ENCODE peak calls at places on chromosomes 4 and X, in ten cellular contexts. One of them, this sample, is unnamed.

GRCh38 chr4:123844374-123844773 is 447.8 kb downstream of the SPRY1 start:
- DNase-seq in RCC 7860: no peak
- DNase-seq in WTC11: no peak
- DNase-seq in memory B cell: no peak
- DNase-seq in SK-N-SH: no peak
- DNase-seq in left cardiac atrium: no peak
- DNase-seq in GM12891: no peak
- DNase-seq in H9: no peak
- DNase-seq in Caco-2: no peak
- DNase-seq in T follicular helper cell: no peak
- DNase-seq in this sample: no peak

GRCh38 chr4:105147226-105148151 is 813 bp downstream of the TET2 start:
- DNase-seq in WTC11: no peak
- DNase-seq in Caco-2: peak
- DNase-seq in GM12891: no peak
- DNase-seq in RCC 7860: peak
- DNase-seq in SK-N-SH: peak
- DNase-seq in T follicular helper cell: no peak
- DNase-seq in H9: peak
- DNase-seq in left cardiac atrium: no peak
- DNase-seq in memory B cell: peak
- DNase-seq in this sample: no peak

GRCh38 chr4:141347738-141348524 is 127.2 kb downstream of the ZNF330 start:
- DNase-seq in T follicular helper cell: no peak
- DNase-seq in RCC 7860: no peak
- DNase-seq in Caco-2: no peak
- DNase-seq in GM12891: no peak
- DNase-seq in memory B cell: no peak
- DNase-seq in left cardiac atrium: no peak
- DNase-seq in WTC11: no peak
- DNase-seq in H9: no peak
- DNase-seq in SK-N-SH: no peak
- DNase-seq in this sample: no peak

GRCh38 chr4:7003176-7003878 is 39.8 kb upstream of the TADA2B start:
- DNase-seq in memory B cell: no peak
- DNase-seq in GM12891: no peak
- DNase-seq in Caco-2: no peak
- DNase-seq in RCC 7860: no peak
- DNase-seq in WTC11: no peak
- DNase-seq in T follicular helper cell: no peak
- DNase-seq in H9: no peak
- DNase-seq in left cardiac atrium: no peak
- DNase-seq in SK-N-SH: no peak
- DNase-seq in this sample: no peak

GRCh38 chrX:49166914-49167739 is 4.6 kb downstream of the MAGIX start:
- DNase-seq in left cardiac atrium: peak
- DNase-seq in memory B cell: peak
- DNase-seq in SK-N-SH: peak
- DNase-seq in WTC11: no peak
- DNase-seq in Caco-2: no peak
- DNase-seq in H9: no peak
- DNase-seq in GM12891: no peak
- DNase-seq in T follicular helper cell: no peak
- DNase-seq in RCC 7860: peak
- DNase-seq in this sample: peak

GRCh38 chr4:142331132-142331531 is 515.0 kb downstream of the INPP4B start:
- DNase-seq in H9: no peak
- DNase-seq in left cardiac atrium: peak
- DNase-seq in SK-N-SH: no peak
- DNase-seq in WTC11: no peak
- DNase-seq in Caco-2: no peak
- DNase-seq in T follicular helper cell: no peak
- DNase-seq in RCC 7860: no peak
- DNase-seq in GM12891: no peak
- DNase-seq in memory B cell: no peak
- DNase-seq in this sample: no peak

GRCh38 chrX:23525531-23525930 is 141.8 kb upstream of the PRDX4 start:
- DNase-seq in SK-N-SH: no peak
- DNase-seq in left cardiac atrium: no peak
- DNase-seq in H9: no peak
- DNase-seq in GM12891: no peak
- DNase-seq in WTC11: no peak
- DNase-seq in memory B cell: no peak
- DNase-seq in T follicular helper cell: no peak
- DNase-seq in RCC 7860: no peak
- DNase-seq in Caco-2: no peak
- DNase-seq in this sample: no peak

GRCh38 chrX:107659768-107660167 is 31.5 kb downstream of the PRPS1 start:
- DNase-seq in memory B cell: no peak
- DNase-seq in T follicular helper cell: no peak
- DNase-seq in RCC 7860: peak
- DNase-seq in WTC11: no peak
- DNase-seq in left cardiac atrium: no peak
- DNase-seq in SK-N-SH: peak
- DNase-seq in GM12891: no peak
- DNase-seq in H9: no peak
- DNase-seq in Caco-2: peak
- DNase-seq in this sample: no peak

GRCh38 chr4:174503079-174503724 is 19.1 kb downstream of the HPGD start:
- DNase-seq in memory B cell: no peak
- DNase-seq in GM12891: no peak
- DNase-seq in RCC 7860: no peak
- DNase-seq in Caco-2: no peak
- DNase-seq in WTC11: no peak
- DNase-seq in T follicular helper cell: no peak
- DNase-seq in SK-N-SH: no peak
- DNase-seq in left cardiac atrium: no peak
- DNase-seq in H9: no peak
- DNase-seq in this sample: no peak

GRCh38 chrX:107571296-107571998 is 56.9 kb upstream of the PRPS1 start:
- DNase-seq in Caco-2: no peak
- DNase-seq in RCC 7860: peak
- DNase-seq in SK-N-SH: no peak
- DNase-seq in GM12891: no peak
- DNase-seq in T follicular helper cell: no peak
- DNase-seq in memory B cell: no peak
- DNase-seq in left cardiac atrium: no peak
- DNase-seq in H9: no peak
- DNase-seq in WTC11: no peak
- DNase-seq in this sample: peak

GRCh38 chr4:180947421-180947820 is 1295.8 kb upstream of the TENM3 start:
- DNase-seq in WTC11: no peak
- DNase-seq in H9: no peak
- DNase-seq in T follicular helper cell: no peak
- DNase-seq in Caco-2: no peak
- DNase-seq in memory B cell: no peak
- DNase-seq in SK-N-SH: peak
- DNase-seq in GM12891: no peak
- DNase-seq in RCC 7860: peak
- DNase-seq in left cardiac atrium: no peak
- DNase-seq in this sample: no peak

GRCh38 chrX:39773923-39774803 is 323.6 kb downstream of the BCOR start:
- DNase-seq in RCC 7860: peak
- DNase-seq in SK-N-SH: no peak
- DNase-seq in GM12891: no peak
- DNase-seq in Caco-2: no peak
- DNase-seq in T follicular helper cell: no peak
- DNase-seq in H9: no peak
- DNase-seq in left cardiac atrium: no peak
- DNase-seq in WTC11: no peak
- DNase-seq in memory B cell: no peak
- DNase-seq in this sample: no peak

GRCh38 chr4:52173470-52174055 is 122.5 kb downstream of the SPATA18 start:
- DNase-seq in T follicular helper cell: no peak
- DNase-seq in H9: no peak
- DNase-seq in GM12891: no peak
- DNase-seq in Caco-2: no peak
- DNase-seq in SK-N-SH: no peak
- DNase-seq in memory B cell: no peak
- DNase-seq in RCC 7860: no peak
- DNase-seq in WTC11: no peak
- DNase-seq in left cardiac atrium: peak
- DNase-seq in this sample: peak

GRCh38 chr4:95085118-95085833 is 327.5 kb downstream of the BMPR1B start:
- DNase-seq in Caco-2: peak
- DNase-seq in GM12891: no peak
- DNase-seq in WTC11: no peak
- DNase-seq in memory B cell: no peak
- DNase-seq in SK-N-SH: no peak
- DNase-seq in T follicular helper cell: no peak
- DNase-seq in RCC 7860: no peak
- DNase-seq in left cardiac atrium: no peak
- DNase-seq in H9: no peak
- DNase-seq in this sample: no peak

GRCh38 chr4:69617083-69617694 is 22.3 kb downstream of the UGT2A2 start:
- DNase-seq in left cardiac atrium: no peak
- DNase-seq in H9: no peak
- DNase-seq in RCC 7860: peak
- DNase-seq in WTC11: no peak
- DNase-seq in memory B cell: no peak
- DNase-seq in GM12891: no peak
- DNase-seq in T follicular helper cell: no peak
- DNase-seq in Caco-2: peak
- DNase-seq in SK-N-SH: no peak
- DNase-seq in this sample: no peak

GRCh38 chrX:49910344-49910743 is 12.1 kb upstream of the CLCN5 start:
- DNase-seq in Caco-2: no peak
- DNase-seq in GM12891: no peak
- DNase-seq in memory B cell: no peak
- DNase-seq in RCC 7860: no peak
- DNase-seq in H9: no peak
- DNase-seq in SK-N-SH: no peak
- DNase-seq in WTC11: no peak
- DNase-seq in T follicular helper cell: no peak
- DNase-seq in left cardiac atrium: no peak
- DNase-seq in this sample: no peak

GRCh38 chrX:57821703-57822375 is 88.4 kb downstream of the ZXDA start:
- DNase-seq in GM12891: no peak
- DNase-seq in RCC 7860: peak
- DNase-seq in H9: no peak
- DNase-seq in Caco-2: peak
- DNase-seq in memory B cell: peak
- DNase-seq in SK-N-SH: peak
- DNase-seq in T follicular helper cell: peak
- DNase-seq in WTC11: no peak
- DNase-seq in left cardiac atrium: no peak
- DNase-seq in this sample: no peak

GRCh38 chr4:89212666-89213381 is 94.8 kb downstream of the GPRIN3 start:
- DNase-seq in H9: no peak
- DNase-seq in WTC11: no peak
- DNase-seq in RCC 7860: no peak
- DNase-seq in T follicular helper cell: no peak
- DNase-seq in left cardiac atrium: no peak
- DNase-seq in GM12891: no peak
- DNase-seq in SK-N-SH: no peak
- DNase-seq in memory B cell: no peak
- DNase-seq in Caco-2: no peak
- DNase-seq in this sample: no peak

GRCh38 chr4:100295792-100296191 is 105.5 kb upstream of the DDIT4L start:
- DNase-seq in T follicular helper cell: no peak
- DNase-seq in left cardiac atrium: no peak
- DNase-seq in GM12891: no peak
- DNase-seq in memory B cell: no peak
- DNase-seq in RCC 7860: no peak
- DNase-seq in Caco-2: no peak
- DNase-seq in SK-N-SH: no peak
- DNase-seq in WTC11: no peak
- DNase-seq in H9: no peak
- DNase-seq in this sample: no peak

GRCh38 chr4:176191974-176192373 is 3.4 kb downstream of the SPATA4 start:
- DNase-seq in memory B cell: no peak
- DNase-seq in GM12891: no peak
- DNase-seq in H9: no peak
- DNase-seq in WTC11: no peak
- DNase-seq in RCC 7860: peak
- DNase-seq in SK-N-SH: peak
- DNase-seq in T follicular helper cell: no peak
- DNase-seq in left cardiac atrium: no peak
- DNase-seq in Caco-2: no peak
- DNase-seq in this sample: no peak

This sample was measured in tibial artery.